ENCODE peak calls at places on chromosomes 16 and 17, in four cellular contexts. Z, U, H and N are unnamed samples.
A peak's percentile ranks its signal among the peaks of the same experiment; 100 is the strongest.

GRCh38 chr17:8366231-8366630 is 10.3 kb downstream of the KRABD2 start:
- DNase-seq in U (no peak), H (no peak), Z (no peak), N (no peak)

GRCh38 chr17:63984651-63985386 is 12.1 kb upstream of the SCN4A start:
- DNase-seq in U (no peak), Z (peak; percentile 38), H (no peak), N (no peak)

GRCh38 chr17:75759457-75759856 is 5.5 kb downstream of the GALK1 start:
- DNase-seq in U (no peak), Z (no peak), H (no peak), N (no peak)

GRCh38 chr17:72609501-72609900 is 483.0 kb downstream of the SLC39A11 start:
- DNase-seq in H (no peak), U (no peak), Z (no peak), N (no peak)

GRCh38 chr17:51638909-51639308 is 378.6 kb downstream of the UTP18 start:
- DNase-seq in U (no peak), Z (no peak), H (no peak), N (no peak)

GRCh38 chr17:7043544-7044268 is at the start of gene SLC16A11:
- DNase-seq in H (no peak), U (no peak), Z (no peak), N (no peak)

GRCh38 chr16:10497132-10498088 is 83.0 kb downstream of the EMP2 start:
- DNase-seq in Z (no peak), U (no peak), H (peak; percentile 88), N (no peak)

GRCh38 chr16:63617047-63617989 is 1504.5 kb downstream of the CDH11 start:
- DNase-seq in Z (no peak), H (no peak), U (no peak), N (no peak)

GRCh38 chr17:29145289-29146058 is 34.7 kb downstream of the MYO18A start:
- DNase-seq in Z (peak; percentile 68), U (no peak), H (peak; percentile 65), N (peak; percentile 53)

GRCh38 chr17:6427284-6427781 is 7.6 kb downstream of the AIPL1 start:
- DNase-seq in H (no peak), Z (no peak), U (peak; percentile 23), N (no peak)

DNA sequence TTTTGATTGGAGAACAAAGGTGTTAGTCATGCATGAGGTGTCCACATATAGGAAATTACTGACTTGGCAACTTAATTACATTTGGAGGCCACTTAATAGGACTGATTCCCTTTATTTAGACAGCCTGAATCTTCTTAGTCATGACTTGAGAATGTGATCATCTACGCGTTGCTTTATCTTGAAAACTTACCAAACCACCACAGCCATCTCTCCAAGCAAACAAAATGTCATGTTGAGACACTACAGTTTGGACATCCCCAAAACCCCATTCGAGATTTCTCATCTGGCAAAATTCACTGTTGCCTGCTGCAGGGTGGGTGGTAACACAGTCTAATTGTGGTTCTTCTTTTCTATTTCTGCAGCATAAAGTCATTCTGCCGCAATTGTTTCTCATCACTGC is 176.5 kb upstream of the CDH5 start:
- DNase-seq in Z (no peak), H (no peak), U (no peak), N (no peak)
- TF ChIP-seq SP1 in Z (no peak), H (no peak), U (no peak), N (no peak)

DNA sequence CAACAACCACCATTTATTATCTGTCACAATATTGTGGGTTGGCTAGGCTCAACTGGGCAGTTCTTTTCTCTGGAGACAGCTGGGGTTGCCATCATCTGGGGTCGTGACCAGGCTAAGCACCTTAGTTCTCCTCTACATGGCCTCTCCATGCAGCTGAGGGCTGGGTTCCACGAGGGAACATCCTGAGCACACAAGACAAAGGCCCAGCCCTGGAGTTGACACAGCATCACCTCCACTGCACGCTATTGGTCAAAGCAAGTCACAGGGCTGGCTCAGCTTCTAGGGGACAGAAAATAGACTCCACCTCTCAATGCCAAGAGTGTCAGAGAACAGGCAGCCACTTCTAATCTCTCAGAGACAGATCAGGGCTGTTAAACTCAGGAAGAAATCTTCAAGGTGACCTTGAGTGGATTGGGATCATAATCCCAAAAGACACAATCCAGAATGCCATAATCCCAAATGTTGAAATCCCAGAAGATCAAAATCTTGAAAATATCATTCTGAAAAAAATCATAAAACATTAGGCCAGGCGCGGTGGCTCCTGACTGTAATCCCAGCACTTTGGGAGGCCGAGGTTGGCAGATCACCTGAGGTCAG is 13.0 kb upstream of the USP10 start:
- DNase-seq in U (no peak), H (peak; percentile 52), Z (no peak), N (no peak)
- TF ChIP-seq BHLHE40 in U (no peak), H (no peak), Z (no peak), N (no peak)

GRCh38 chr17:79982986-79983385 is 52.7 kb downstream of the TBC1D16 start:
- DNase-seq in U (no peak), H (no peak), Z (no peak), N (no peak)

GRCh38 chr17:79981090-79981489 is 54.6 kb downstream of the TBC1D16 start:
- DNase-seq in Z (no peak), U (no peak), H (no peak), N (no peak)

GRCh38 chr17:79983456-79983855 is 52.2 kb downstream of the TBC1D16 start:
- DNase-seq in H (no peak), Z (no peak), U (no peak), N (no peak)

GRCh38 chr17:79980246-79981043 is 55.2 kb downstream of the TBC1D16 start:
- DNase-seq in H (no peak), U (no peak), Z (no peak), N (no peak)

DNA sequence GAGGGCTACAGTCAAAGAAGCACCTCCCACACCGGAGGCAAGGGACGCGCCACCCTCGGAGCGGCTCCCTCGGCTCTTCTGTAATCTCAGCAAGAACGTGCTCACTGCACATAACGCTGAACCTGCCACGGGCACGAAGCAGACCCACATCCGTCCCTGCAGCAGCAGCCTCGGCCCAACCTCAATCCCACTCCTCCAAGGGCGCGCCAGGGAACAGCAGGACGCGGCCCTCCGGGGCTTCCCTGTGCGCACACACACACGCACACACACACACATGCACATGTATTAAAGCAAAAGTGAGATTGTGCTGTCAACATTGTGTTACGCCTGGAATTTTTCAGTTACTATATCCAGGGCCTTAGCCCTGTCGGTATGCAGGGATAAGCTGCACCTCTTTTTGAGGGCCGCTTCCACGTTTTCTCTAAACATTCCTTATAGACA is 54.0 kb downstream of the TBC1D16 start:
- DNase-seq in Z (no peak), U (no peak), H (no peak), N (no peak)
- TF ChIP-seq FOXM1 in Z (no peak), U (no peak), H (no peak), N (no peak)

DNA sequence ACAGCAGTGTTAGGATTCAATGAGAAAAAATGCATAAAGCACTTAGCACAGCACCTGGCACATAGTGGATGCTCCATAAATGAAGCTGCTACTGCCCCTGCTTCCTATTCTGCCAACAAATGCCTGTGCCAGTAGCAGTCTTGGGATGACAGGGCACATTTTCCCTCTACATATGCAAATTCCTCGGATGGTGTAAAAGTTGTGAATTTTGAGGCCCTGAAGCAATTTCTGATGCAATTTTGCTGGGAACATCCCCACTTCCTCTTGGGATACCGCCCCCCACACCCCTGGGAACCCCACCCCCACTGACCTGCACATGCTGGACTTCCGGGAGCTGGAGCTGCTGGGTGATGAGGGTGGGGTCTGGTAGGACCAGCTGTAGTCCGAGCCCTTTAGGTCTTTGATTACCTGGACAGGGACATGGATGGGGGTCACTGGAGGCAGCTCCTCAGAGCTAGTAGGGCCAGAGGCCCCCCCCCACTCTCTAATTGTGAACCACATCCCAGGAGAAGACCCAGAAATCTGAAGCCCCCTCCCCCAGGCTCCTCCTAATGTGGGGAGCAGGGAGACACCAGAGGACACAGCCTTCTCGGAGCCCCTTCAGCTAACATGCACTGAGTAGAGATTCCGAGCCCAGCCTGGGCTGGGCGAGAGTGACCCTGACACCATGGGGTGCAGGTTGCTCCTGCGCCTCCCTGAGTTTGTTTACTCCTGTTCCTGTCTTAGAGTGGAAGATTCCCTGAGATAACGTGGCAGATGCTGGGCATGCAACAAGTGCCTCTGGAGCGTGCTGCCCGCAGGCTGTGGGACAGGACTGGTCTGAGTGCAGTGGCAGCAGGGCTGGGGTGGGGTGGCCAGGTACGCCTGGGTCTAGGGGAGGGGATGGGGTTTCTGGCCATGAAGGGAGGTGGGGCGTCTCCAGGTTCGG is 9.0 kb downstream of the MTSS2 start:
- DNase-seq in U (no peak), H (no peak), Z (no peak), N (no peak)
- TF ChIP-seq SP1 in U (no peak), H (no peak), Z (no peak), N (no peak)

DNA sequence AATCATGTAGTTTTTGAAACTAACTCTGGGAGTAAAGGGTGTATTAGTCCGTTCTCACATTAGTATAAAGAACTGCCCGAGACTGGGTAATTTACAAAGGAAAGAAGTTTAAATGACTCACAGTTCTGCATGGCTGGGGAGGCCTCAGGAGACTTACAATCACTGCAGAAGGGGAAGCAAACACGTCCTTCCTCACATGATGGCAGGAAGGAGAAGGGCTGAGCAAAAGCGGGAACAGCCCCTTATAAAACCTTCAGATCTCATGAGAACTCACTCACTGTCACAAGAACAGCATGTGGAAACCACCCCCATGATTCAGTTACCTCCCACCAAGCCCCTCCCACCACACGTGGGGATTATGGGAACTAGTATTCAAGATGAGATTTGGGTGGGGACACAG is 256.5 kb upstream of the TNRC6C start:
- DNase-seq in U (no peak), Z (no peak), H (no peak), N (no peak)
- TF ChIP-seq BHLHE40 in U (no peak), Z (no peak), H (no peak), N (no peak)

DNA sequence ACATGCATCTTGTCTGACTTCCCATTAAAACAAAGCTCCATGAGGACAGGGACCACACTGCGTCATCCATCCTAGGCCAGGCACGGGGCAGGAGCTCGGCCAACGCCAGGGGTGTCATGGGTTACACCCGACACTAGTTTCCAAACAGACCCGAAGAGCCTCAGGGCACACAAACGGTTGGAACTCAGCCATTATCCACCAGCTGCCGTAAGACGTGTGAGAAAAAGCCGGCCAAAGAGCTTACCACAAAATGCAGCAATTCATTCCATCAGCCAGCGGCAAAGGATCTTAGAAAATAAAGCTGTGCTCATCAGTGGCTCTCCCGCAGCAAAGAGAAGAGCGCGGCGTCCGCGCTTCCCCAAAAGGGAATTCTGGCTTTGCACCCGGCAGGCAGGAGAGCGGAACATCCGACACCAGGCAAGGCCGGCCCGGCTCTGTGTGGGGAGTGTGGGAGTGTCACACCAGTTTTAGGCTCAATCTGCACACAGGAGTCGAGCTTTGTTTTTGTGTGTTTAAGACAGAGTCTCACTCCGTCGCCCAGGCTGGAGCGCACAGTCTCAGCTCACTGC is 1.7 kb downstream of the SLC38A8 start:
- DNase-seq in U (no peak), Z (no peak), H (no peak), N (no peak)
- TF ChIP-seq FOXM1 in U (no peak), Z (no peak), H (no peak), N (no peak)

GRCh38 chr16:26175944-26176343 is 484.2 kb downstream of the HS3ST4 start:
- DNase-seq in Z (no peak), U (no peak), H (no peak), N (no peak)
- TF ChIP-seq SP1 in Z (no peak), U (no peak), H (no peak), N (no peak)

GRCh38 chr17:40331743-40332641 is 23.0 kb downstream of the RARA start:
- DNase-seq in Z (no peak), U (no peak), H (no peak), N (no peak)
- TF ChIP-seq BHLHE40 in Z (no peak), U (no peak), H (no peak), N (no peak)